ENCODE peak calls at places on chromosomes 4 and X, in six cellular contexts. I is astrocyte of the spinal cord; U is Ammon's horn; Q is activated naive CD8-positive, alpha-beta T cell treated with anti-CD3 and anti-CD28 coated beads, Interleukin-2, amount 50 U/mL, for 24 hours; W is brain microvascular endothelial cell; F is HS-5. Y is an unnamed sample.

GRCh38 chrX:17860811-17861495 is at the start of gene RAI2:
- DNase-seq in I (no peak), U (peak; percentile 3), Q (peak; percentile 5), W (no peak), F (no peak), Y (no peak)

GRCh38 chrX:44675364-44676024 is 132.8 kb upstream of the FUNDC1 start:
- DNase-seq in I (peak; percentile 84), U (peak; percentile 54), Q (no peak), W (peak; percentile 45), F (peak; percentile 51), Y (no peak)

GRCh38 chrX:72169008-72169728 is 12.4 kb upstream of the PIN4 start:
- DNase-seq in I (no peak), U (peak; percentile 1), Q (peak; percentile 4), W (no peak), F (no peak), Y (no peak)

GRCh38 chr4:31141141-31141811 is 421.1 kb downstream of the PCDH7 start:
- DNase-seq in I (no peak), U (no peak), Q (no peak), W (no peak), F (no peak), Y (no peak)

GRCh38 chrX:110665636-110666035 is 130.0 kb downstream of the CHRDL1 start:
- DNase-seq in I (peak; percentile 9), U (peak; percentile 18), Q (peak; percentile 9), W (peak; percentile 14), F (no peak), Y (no peak)

GRCh38 chr4:181949704-181950312 is 293.4 kb upstream of the TENM3 start:
- DNase-seq in I (no peak), U (no peak), Q (no peak), W (no peak), F (no peak), Y (no peak)

GRCh38 chr4:17616283-17616682 is 1.8 kb downstream of the MED28 start:
- DNase-seq in I (no peak), U (no peak), Q (no peak), W (no peak), F (no peak), Y (no peak)

GRCh38 chr4:153233761-153234371 is 29.6 kb downstream of the TRIM2 start:
- DNase-seq in I (peak; percentile 90), U (no peak), Q (no peak), W (no peak), F (peak; percentile 93), Y (no peak)

GRCh38 chr4:174387721-174388120 is 104.0 kb downstream of the CEP44 start:
- DNase-seq in I (no peak), U (no peak), Q (no peak), W (no peak), F (no peak), Y (no peak)